ENCODE peak calls at places on chromosomes 2 and 18, in ten cellular contexts. Y is T-helper 1 cell; W is AG09309; G is activated T-cell treated with anti-CD3 and anti-CD28 coated beads for 1 hour; N is tibial nerve; U is Calu3; S is activated CD4-positive, alpha-beta T cell treated with anti-CD3 and anti-CD28 coated beads, Interleukin-2, amount 50 U/mL, for 1 hour; B is iris pigment epithelial cell; P is A549; K is H9. F is an unnamed sample.

GRCh38 chr2:106843001-106843909 is 42.7 kb downstream of the ST6GAL2 start:
- DNase-seq in Y (no peak), W (no peak), G (no peak), N (no peak), U (no peak), S (no peak), B (no peak), P (no peak), K (no peak), F (no peak)

GRCh38 chr2:6676776-6677175 is 188.9 kb downstream of the CMPK2 start:
- DNase-seq in Y (no peak), W (no peak), G (no peak), N (no peak), U (no peak), S (no peak), B (peak), P (no peak), K (no peak), F (no peak)

GRCh38 chr2:85772019-85772745 is 18.4 kb downstream of the ATOH8 start:
- DNase-seq in Y (no peak), W (peak), G (no peak), N (peak), U (peak), S (no peak), B (peak), P (peak), K (peak), F (peak)

GRCh38 chr2:217853301-217853881 is 149.4 kb downstream of the TNS1 start:
- DNase-seq in Y (no peak), W (peak), G (no peak), N (peak), U (no peak), S (no peak), B (peak), P (peak), K (no peak), F (no peak)

GRCh38 chr2:46329803-46330775 is 32.9 kb downstream of the EPAS1 start:
- DNase-seq in Y (no peak), W (peak), G (no peak), N (no peak), U (peak), S (no peak), B (peak), P (peak), K (no peak), F (no peak)

GRCh38 chr2:109458512-109458911 is 155.3 kb downstream of the SEPTIN10 start:
- DNase-seq in Y (no peak), W (no peak), G (no peak), N (no peak), U (no peak), S (no peak), B (no peak), P (no peak), K (no peak), F (no peak)

GRCh38 chr2:4964579-4964978 is 727.6 kb upstream of the SOX11 start:
- DNase-seq in Y (no peak), W (no peak), G (no peak), N (no peak), U (no peak), S (no peak), B (no peak), P (no peak), K (no peak), F (no peak)

GRCh38 chr2:139480251-139480650 is 700.1 kb upstream of the NXPH2 start:
- DNase-seq in Y (no peak), W (no peak), G (no peak), N (no peak), U (no peak), S (no peak), B (no peak), P (no peak), K (no peak), F (no peak)

GRCh38 chr2:142930835-142931398 is 53.5 kb downstream of the KYNU start:
- DNase-seq in Y (no peak), W (no peak), G (no peak), N (no peak), U (no peak), S (no peak), B (no peak), P (no peak), K (no peak), F (no peak)

GRCh38 chr2:149463328-149464002 is 124.1 kb downstream of the MMADHC start:
- DNase-seq in Y (no peak), W (no peak), G (no peak), N (no peak), U (no peak), S (no peak), B (no peak), P (no peak), K (no peak), F (no peak)

GRCh38 chr2:239806276-239806675 is 218.9 kb downstream of the NDUFA10 start:
- DNase-seq in Y (no peak), W (no peak), G (no peak), N (no peak), U (no peak), S (no peak), B (no peak), P (no peak), K (no peak), F (no peak)

GRCh38 chr18:23528580-23529472 is 25.5 kb downstream of the RMC1 start:
- DNase-seq in Y (no peak), W (peak), G (no peak), N (no peak), U (no peak), S (no peak), B (peak), P (no peak), K (no peak), F (no peak)

GRCh38 chr2:174688079-174688478 is 76.2 kb downstream of the CHRNA1 start:
- DNase-seq in Y (no peak), W (no peak), G (no peak), N (no peak), U (no peak), S (no peak), B (peak), P (peak), K (no peak), F (no peak)

GRCh38 chr2:127526142-127526939 is at the start of gene IWS1:
- DNase-seq in Y (peak), W (peak), G (peak), N (peak), U (peak), S (peak), B (peak), P (peak), K (peak), F (peak)

GRCh38 chr18:48613589-48613988 is 74.8 kb downstream of the CTIF start:
- DNase-seq in Y (no peak), W (no peak), G (no peak), N (peak), U (no peak), S (no peak), B (no peak), P (no peak), K (no peak), F (no peak)

GRCh38 chr2:68662466-68662865 is 19.1 kb downstream of the PROKR1 start:
- DNase-seq in Y (no peak), W (no peak), G (no peak), N (no peak), U (no peak), S (no peak), B (no peak), P (no peak), K (no peak), F (no peak)

GRCh38 chr2:191265311-191266170 is 20.3 kb downstream of the MYO1B start:
- DNase-seq in Y (no peak), W (no peak), G (no peak), N (no peak), U (no peak), S (no peak), B (peak), P (no peak), K (no peak), F (no peak)

GRCh38 chr2:143936758-143937562 is 583.0 kb downstream of the ZEB2 start:
- DNase-seq in Y (no peak), W (no peak), G (no peak), N (no peak), U (peak), S (no peak), B (peak), P (peak), K (peak), F (no peak)

GRCh38 chr18:25058520-25058919 is 293.4 kb downstream of the ZNF521 start:
- DNase-seq in Y (no peak), W (no peak), G (no peak), N (no peak), U (peak), S (no peak), B (no peak), P (no peak), K (no peak), F (no peak)

GRCh38 chr2:119598576-119598975 is 54.3 kb downstream of the CFAP221 start:
- DNase-seq in Y (no peak), W (no peak), G (no peak), N (no peak), U (no peak), S (no peak), B (no peak), P (no peak), K (no peak), F (no peak)

GRCh38 chr2:217103752-217104540 is 244.1 kb upstream of the TNP1 start:
- DNase-seq in Y (no peak), W (peak), G (no peak), N (no peak), U (no peak), S (no peak), B (peak), P (peak), K (no peak), F (no peak)

GRCh38 chr2:96679843-96680242 is 37.3 kb downstream of the FER1L5 start:
- DNase-seq in Y (no peak), W (no peak), G (no peak), N (no peak), U (no peak), S (no peak), B (peak), P (no peak), K (no peak), F (no peak)

GRCh38 chr2:206086683-206087350 is 843 bp upstream of the INO80D start:
- DNase-seq in Y (no peak), W (no peak), G (no peak), N (no peak), U (no peak), S (no peak), B (no peak), P (peak), K (no peak), F (no peak)

GRCh38 chr2:189402932-189403331 is 38.3 kb upstream of the WDR75 start:
- DNase-seq in Y (no peak), W (no peak), G (no peak), N (no peak), U (no peak), S (no peak), B (peak), P (no peak), K (no peak), F (no peak)

GRCh38 chr2:669323-669722 is 7.9 kb downstream of the TMEM18 start:
- DNase-seq in Y (no peak), W (no peak), G (no peak), N (no peak), U (no peak), S (no peak), B (peak), P (no peak), K (no peak), F (no peak)

GRCh38 chr2:111708478-111708877 is 175.5 kb downstream of the ANAPC1 start:
- DNase-seq in Y (no peak), W (no peak), G (no peak), N (no peak), U (no peak), S (no peak), B (no peak), P (no peak), K (no peak), F (no peak)

GRCh38 chr2:214706986-214707385 is 102.5 kb downstream of the BARD1 start:
- DNase-seq in Y (no peak), W (no peak), G (no peak), N (no peak), U (no peak), S (no peak), B (peak), P (no peak), K (no peak), F (no peak)

GRCh38 chr2:223896751-223897320 is 48.3 kb downstream of the WDFY1 start:
- DNase-seq in Y (no peak), W (no peak), G (no peak), N (no peak), U (no peak), S (no peak), B (peak), P (no peak), K (no peak), F (no peak)

GRCh38 chr18:77113361-77114069 is 19.1 kb downstream of the MBP start:
- DNase-seq in Y (no peak), W (no peak), G (no peak), N (no peak), U (no peak), S (no peak), B (no peak), P (no peak), K (no peak), F (no peak)